ENCODE peak calls at places on chromosomes 16 and 17, in six cellular contexts. R is RWPE1, W is fibroblast of lung, X is fibroblast of pulmonary artery, Y is NCI-H774, E is Karpas-422. U is an unnamed sample.
A peak's percentile ranks its signal among the peaks of the same experiment; 100 is the strongest.

GRCh38 chr17:44004761-44005526 is 522 bp downstream of the NAGS start:
- DNase-seq in R (no peak), W (no peak), X (no peak), Y (no peak), E (no peak), U (no peak)

GRCh38 chr17:44354582-44355309 is 8.9 kb downstream of the FAM171A2 start:
- DNase-seq in R (no peak), W (no peak), X (no peak), Y (no peak), E (peak; percentile 84), U (no peak)

GRCh38 chr17:19242323-19242722 is 5.2 kb downstream of the EPN2 start:
- DNase-seq in R (peak; percentile 42), W (no peak), X (no peak), Y (no peak), E (no peak), U (no peak)

GRCh38 chr16:57475711-57476339 is 10.5 kb downstream of the DOK4 start:
- DNase-seq in R (no peak), W (peak; percentile 15), X (peak; percentile 69), Y (no peak), E (peak; percentile 90), U (no peak)

GRCh38 chr16:7404217-7404616 is 71.6 kb downstream of the RBFOX1 start:
- DNase-seq in R (no peak), W (no peak), X (no peak), Y (no peak), E (no peak), U (no peak)

GRCh38 chr16:74726736-74727135 is 26.1 kb upstream of the MLKL start:
- DNase-seq in R (no peak), W (no peak), X (no peak), Y (no peak), E (peak; percentile 85), U (peak; percentile 42)

GRCh38 chr17:63699638-63700527 is at the start of gene LIMD2:
- DNase-seq in R (peak; percentile 30), W (peak; percentile 37), X (peak; percentile 23), Y (peak; percentile 55), E (peak; percentile 87), U (no peak)

GRCh38 chr16:85615014-85615851 is 2.1 kb downstream of the GSE1 start:
- DNase-seq in R (peak; percentile 93), W (no peak), X (no peak), Y (no peak), E (no peak), U (no peak)

GRCh38 chr16:24041834-24042631 is 206.2 kb downstream of the PRKCB start:
- DNase-seq in R (peak; percentile 73), W (peak; percentile 23), X (peak; percentile 60), Y (peak; percentile 28), E (peak; percentile 91), U (peak; percentile 67)